ENCODE peak calls at places on chromosomes 1 and 21, in four cellular contexts. R is A549, N is PC-3, V is Karpas-422. I is an unnamed sample. For H3K4me1, the result is how much of the 10 kb centered on the place peaks cover.

GRCh38 chr1:97200627-97201026 is 479.0 kb downstream of the PTBP2 start:
- DNase-seq in V (no peak), R (no peak), N (no peak), I (no peak)

GRCh38 chr1:47758341-47759237 is 238.6 kb downstream of the TRABD2B start:
- DNase-seq in R (peak), V (no peak), N (no peak), I (no peak)

GRCh38 chr21:40568756-40569155 is 278.2 kb downstream of the DSCAM start:
- DNase-seq in R (no peak), N (no peak), V (no peak), I (no peak)

GRCh38 chr1:52631759-52632331 is 1.1 kb upstream of the SHISAL2A start:
- DNase-seq in R (no peak), V (no peak), N (no peak), I (no peak)

GRCh38 chr1:81453971-81454370 is 346.8 kb upstream of the ADGRL2 start:
- DNase-seq in N (no peak), R (no peak), V (no peak), I (no peak)

GRCh38 chr1:204376919-204377799 is 17.4 kb upstream of the PLEKHA6 start:
- DNase-seq in N (peak), V (no peak), R (peak), I (no peak)

GRCh38 chr1:26833432-26834405 is 7.2 kb downstream of the ZDHHC18 start:
- DNase-seq in N (no peak), V (peak), R (no peak), I (no peak)

GRCh38 chr1:152398812-152399698 is 15.0 kb downstream of the CRNN start:
- DNase-seq in V (peak), R (peak), N (peak), I (no peak)

GRCh38 chr1:7333094-7333493 is 438.0 kb upstream of the VAMP3 start:
- DNase-seq in V (no peak), N (no peak), R (no peak), I (no peak)

GRCh38 chr1:12475947-12476346 is 142.1 kb downstream of the DHRS3 start:
- DNase-seq in V (no peak), R (peak), N (peak), I (no peak)

GRCh38 chr1:196873385-196873784 is 14.5 kb upstream of the CFHR4 start:
- DNase-seq in V (no peak), R (no peak), N (no peak), I (peak)

GRCh38 chr1:41357451-41358151 is 3.6 kb upstream of the FOXO6 start:
- DNase-seq in N (no peak), V (no peak), R (no peak), I (peak)

GRCh38 chr1:178310685-178311105 is 186.1 kb downstream of the CLEC20A start:
- DNase-seq in N (peak), R (peak), V (peak), I (peak)

GRCh38 chr1:119946724-119947123 is 50.4 kb upstream of the ADAM30 start:
- DNase-seq in V (no peak), R (no peak), N (no peak), I (no peak)

GRCh38 chr1:226696552-226696951 is 42.5 kb downstream of the ITPKB start:
- DNase-seq in N (no peak), R (no peak), V (no peak), I (no peak)

GRCh38 chr1:85984677-85985076 is 171.9 kb downstream of the COL24A1 start:
- DNase-seq in V (no peak), R (no peak), N (no peak), I (no peak)

GRCh38 chr1:74673351-74674111 is at the start of gene ERICH3:
- DNase-seq in R (no peak), V (no peak), N (no peak), I (peak)

GRCh38 chr1:170305777-170306299 is 160.1 kb downstream of the NTMT2 start:
- DNase-seq in V (no peak), N (no peak), R (no peak), I (no peak)

GRCh38 chr1:111417755-111418154 is 9.8 kb downstream of the OVGP1 start:
- DNase-seq in R (peak), N (peak), V (no peak), I (no peak)

GRCh38 chr1:46643368-46643775 is 24.8 kb downstream of the ATPAF1 start:
- DNase-seq in N (peak), V (no peak), R (peak), I (no peak)

GRCh38 chr21:36403713-36404112 is 18.5 kb downstream of the CHAF1B start:
- DNase-seq in N (no peak), R (no peak), V (no peak), I (no peak)

GRCh38 chr1:230548997-230549396 is 93.3 kb upstream of the COG2 start:
- DNase-seq in R (no peak), N (no peak), V (no peak), I (no peak)

GRCh38 chr1:30950053-30950452 is 41.5 kb upstream of the SDC3 start:
- DNase-seq in V (no peak), N (no peak), R (no peak), I (no peak)

GRCh38 chr1:206579747-206580437 is 32.4 kb downstream of the EIF2D start:
- DNase-seq in V (peak), R (no peak), N (peak), I (peak)
- H3K4me3 ChIP-seq in V (peak), R (no peak), N (no peak), I (no peak)

GRCh38 chr1:162676767-162677166 is 44.5 kb downstream of the DDR2 start:
- DNase-seq in R (no peak), N (no peak), V (no peak), I (no peak)

GRCh38 chr1:162676087-162676486 is 43.8 kb downstream of the DDR2 start:
- DNase-seq in V (no peak), R (peak), N (peak), I (no peak)

GRCh38 chr1:162671664-162672415 is 39.6 kb downstream of the DDR2 start:
- DNase-seq in R (no peak), V (no peak), N (peak), I (no peak)

GRCh38 chr1:162672678-162673259 is 40.5 kb downstream of the DDR2 start:
- DNase-seq in N (peak), V (no peak), R (no peak), I (no peak)

GRCh38 chr1:162674018-162674608 is 41.8 kb downstream of the DDR2 start:
- DNase-seq in N (peak), V (no peak), R (no peak), I (no peak)
- H3K4me1 ChIP-seq in N (under half), V (under half), R (under half), I (half or more)

GRCh38 chr1:1347026-1347595 is 2.1 kb downstream of the DVL1 start:
- DNase-seq in N (no peak), V (no peak), R (no peak), I (peak)
- H3K4me3 ChIP-seq in N (peak), V (peak), R (peak), I (peak)

DNA sequence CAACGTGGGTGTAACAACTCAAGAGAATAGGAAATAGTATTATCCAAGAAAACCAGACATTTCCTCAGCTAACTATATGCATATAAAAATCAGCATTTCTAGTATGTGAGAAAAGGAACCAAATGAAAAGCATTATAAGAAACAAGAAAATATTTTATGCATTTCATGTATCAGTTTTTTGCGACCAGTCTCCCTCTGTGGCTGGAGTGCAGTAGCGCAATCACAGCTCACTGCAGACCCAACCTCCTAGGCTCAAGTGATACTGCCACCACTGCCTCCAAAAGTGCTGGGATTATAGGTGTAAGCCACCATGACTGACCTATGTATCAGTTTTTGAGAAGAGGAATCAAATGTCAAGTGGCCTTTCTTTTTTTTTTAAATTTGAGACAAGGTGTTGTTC is 31.0 kb downstream of the SLC16A1 start:
- DNase-seq in V (no peak), R (no peak), N (no peak), I (no peak)
- H3K4me1 ChIP-seq in V (under half), R (under half), N (under half), I (under half)